ENCODE peak calls at places on chromosomes 7 and 10, in four cellular contexts. One of them, this sample, is unnamed.

GRCh38 chr7:36752026-36752735 is 27.9 kb upstream of the AOAH start:
- DNase-seq in cerebellar cortex: no peak
- DNase-seq in ACHN: no peak
- DNase-seq in stimulated activated CD4-positive, alpha-beta T cell treated with anti-CD3 and anti-CD28 coated beads, Interleukin-1b, Interleukin-23, amount 100 ng/mL, for 24 hours: no peak
- DNase-seq in this sample: no peak

GRCh38 chr7:156792611-156793010 is 100.4 kb downstream of the LMBR1 start:
- DNase-seq in cerebellar cortex: no peak
- DNase-seq in ACHN: no peak
- DNase-seq in stimulated activated CD4-positive, alpha-beta T cell treated with anti-CD3 and anti-CD28 coated beads, Interleukin-1b, Interleukin-23, amount 100 ng/mL, for 24 hours: no peak
- DNase-seq in this sample: no peak

GRCh38 chr10:72096115-72097000 is 8.0 kb upstream of the SPOCK2 start:
- DNase-seq in cerebellar cortex: no peak
- DNase-seq in ACHN: peak; percentile 10
- DNase-seq in stimulated activated CD4-positive, alpha-beta T cell treated with anti-CD3 and anti-CD28 coated beads, Interleukin-1b, Interleukin-23, amount 100 ng/mL, for 24 hours: no peak
- DNase-seq in this sample: no peak

GRCh38 chr7:18693401-18693800 is 197.9 kb downstream of the HDAC9 start:
- DNase-seq in cerebellar cortex: no peak
- DNase-seq in ACHN: peak; percentile 55
- DNase-seq in stimulated activated CD4-positive, alpha-beta T cell treated with anti-CD3 and anti-CD28 coated beads, Interleukin-1b, Interleukin-23, amount 100 ng/mL, for 24 hours: no peak
- DNase-seq in this sample: no peak

GRCh38 chr10:59129867-59130266 is 46.6 kb upstream of the PHYHIPL start:
- DNase-seq in cerebellar cortex: no peak
- DNase-seq in ACHN: no peak
- DNase-seq in stimulated activated CD4-positive, alpha-beta T cell treated with anti-CD3 and anti-CD28 coated beads, Interleukin-1b, Interleukin-23, amount 100 ng/mL, for 24 hours: no peak
- DNase-seq in this sample: no peak

GRCh38 chr7:78702770-78703169 is 750.7 kb downstream of the MAGI2 start:
- DNase-seq in cerebellar cortex: no peak
- DNase-seq in ACHN: peak; percentile 99
- DNase-seq in stimulated activated CD4-positive, alpha-beta T cell treated with anti-CD3 and anti-CD28 coated beads, Interleukin-1b, Interleukin-23, amount 100 ng/mL, for 24 hours: no peak
- DNase-seq in this sample: no peak

GRCh38 chr10:3852147-3852904 is 67.3 kb upstream of the KLF6 start:
- DNase-seq in cerebellar cortex: peak; percentile 79
- DNase-seq in ACHN: peak; percentile 98
- DNase-seq in stimulated activated CD4-positive, alpha-beta T cell treated with anti-CD3 and anti-CD28 coated beads, Interleukin-1b, Interleukin-23, amount 100 ng/mL, for 24 hours: no peak
- DNase-seq in this sample: peak; percentile 72

GRCh38 chr7:46680147-46680546 is 759.1 kb upstream of the IGFBP3 start:
- DNase-seq in cerebellar cortex: no peak
- DNase-seq in ACHN: peak; percentile 56
- DNase-seq in stimulated activated CD4-positive, alpha-beta T cell treated with anti-CD3 and anti-CD28 coated beads, Interleukin-1b, Interleukin-23, amount 100 ng/mL, for 24 hours: no peak
- DNase-seq in this sample: no peak

GRCh38 chr7:136528329-136528728 is 340.1 kb upstream of the CHRM2 start:
- DNase-seq in cerebellar cortex: no peak
- DNase-seq in ACHN: peak; percentile 93
- DNase-seq in stimulated activated CD4-positive, alpha-beta T cell treated with anti-CD3 and anti-CD28 coated beads, Interleukin-1b, Interleukin-23, amount 100 ng/mL, for 24 hours: no peak
- DNase-seq in this sample: no peak

GRCh38 chr7:90755041-90755440 is 158.9 kb downstream of the CDK14 start:
- DNase-seq in cerebellar cortex: no peak
- DNase-seq in ACHN: no peak
- DNase-seq in stimulated activated CD4-positive, alpha-beta T cell treated with anti-CD3 and anti-CD28 coated beads, Interleukin-1b, Interleukin-23, amount 100 ng/mL, for 24 hours: no peak
- DNase-seq in this sample: no peak

This sample was measured in omental fat pad.